ENCODE peak calls at places on chromosomes 16 and 17, in five cellular contexts. Q is endothelial cell, U is GM20000, H is mucosa of descending colon, J is activated B cell treated with CpG ODN at 0.5 μM for 24 hours. G is an unnamed sample.

GRCh38 chr17:68231536-68231935 is 16.3 kb upstream of the AMZ2 start:
- DNase-seq in Q (no peak), U (no peak), H (no peak), J (no peak), G (no peak)

GRCh38 chr16:2043296-2043979 is 4.2 kb downstream of the NTHL1 start:
- DNase-seq in Q (no peak), U (no peak), H (peak), J (no peak), G (no peak)

GRCh38 chr17:43442711-43443110 is 41.1 kb upstream of the DHX8 start:
- DNase-seq in Q (no peak), U (no peak), H (no peak), J (no peak), G (no peak)

GRCh38 chr16:67451704-67452435 is 20.9 kb downstream of the HSD11B2 start:
- DNase-seq in Q (no peak), U (no peak), H (no peak), J (no peak), G (no peak)

GRCh38 chr17:76293106-76293505 is 15.0 kb downstream of the QRICH2 start:
- DNase-seq in Q (no peak), U (no peak), H (no peak), J (no peak), G (no peak)

GRCh38 chr16:86219655-86220445 is 290.5 kb upstream of the FOXF1 start:
- DNase-seq in Q (no peak), U (no peak), H (no peak), J (no peak), G (no peak)

GRCh38 chr17:82483204-82483660 is 24.7 kb downstream of the NARF start:
- DNase-seq in Q (no peak), U (no peak), H (no peak), J (no peak), G (no peak)

GRCh38 chr17:57714660-57715059 is 30.4 kb downstream of the CCDC182 start:
- DNase-seq in Q (no peak), U (no peak), H (no peak), J (no peak), G (no peak)

GRCh38 chr16:73152731-73153130 is 104.8 kb upstream of the ZFHX3 start:
- DNase-seq in Q (peak), U (no peak), H (no peak), J (no peak), G (peak)

GRCh38 chr17:78680436-78680835 is 101.6 kb downstream of the CYTH1 start:
- DNase-seq in Q (no peak), U (no peak), H (no peak), J (no peak), G (no peak)

GRCh38 chr17:17741346-17742023 is 60.2 kb downstream of the RAI1 start:
- DNase-seq in Q (peak), U (no peak), H (no peak), J (no peak), G (no peak)

GRCh38 chr17:54968259-54968953 is at the start of the genes COX11 and STXBP4:
- DNase-seq in Q (peak), U (peak), H (peak), J (peak), G (peak)
- TF ChIP-seq CTCF in Q (no peak), U (peak), H (no peak), J (no peak), G (peak)

GRCh38 chr16:57405194-57405593 is 627 bp downstream of the CCL17 start:
- DNase-seq in Q (no peak), U (no peak), H (no peak), J (no peak), G (no peak)
- TF ChIP-seq CTCF in Q (no peak), U (no peak), H (no peak), J (no peak), G (no peak)

GRCh38 chr16:22198547-22199293 is 7.4 kb upstream of the EEF2K start:
- DNase-seq in Q (no peak), U (peak), H (no peak), J (no peak), G (no peak)
- TF ChIP-seq CTCF in Q (no peak), U (peak), H (no peak), J (no peak), G (no peak)

GRCh38 chr16:11494433-11494832 is 92.3 kb downstream of the LITAF start:
- DNase-seq in Q (no peak), U (no peak), H (no peak), J (no peak), G (no peak)
- TF ChIP-seq CTCF in Q (no peak), U (no peak), H (no peak), J (no peak), G (no peak)

GRCh38 chr16:20424129-20424866 is 15.0 kb downstream of the ACSM5 start:
- DNase-seq in Q (no peak), U (no peak), H (no peak), J (no peak), G (no peak)
- TF ChIP-seq CTCF in Q (no peak), U (no peak), H (no peak), J (no peak), G (no peak)

GRCh38 chr16:56643080-56643778 is 4.8 kb downstream of the MT1A start:
- DNase-seq in Q (no peak), U (no peak), H (peak), J (peak), G (no peak)
- TF ChIP-seq CTCF in Q (no peak), U (no peak), H (peak), J (no peak), G (peak)

GRCh38 chr17:45016237-45016636 is 35.2 kb downstream of the DCAKD start:
- DNase-seq in Q (no peak), U (no peak), H (no peak), J (no peak), G (no peak)

GRCh38 chr17:45018514-45019176 is 32.8 kb downstream of the DCAKD start:
- DNase-seq in Q (no peak), U (peak), H (no peak), J (no peak), G (no peak)

GRCh38 chr17:45013021-45013997 is 38.1 kb downstream of the DCAKD start:
- DNase-seq in Q (no peak), U (no peak), H (no peak), J (no peak), G (no peak)

GRCh38 chr17:45019177-45019711 is 32.2 kb downstream of the DCAKD start:
- DNase-seq in Q (no peak), U (peak), H (no peak), J (no peak), G (peak)

GRCh38 chr17:45016823-45017222 is 34.6 kb downstream of the DCAKD start:
- DNase-seq in Q (no peak), U (no peak), H (no peak), J (no peak), G (no peak)
- TF ChIP-seq CTCF in Q (no peak), U (peak), H (peak), J (no peak), G (peak)

GRCh38 chr17:29140631-29141483 is 39.3 kb downstream of the MYO18A start:
- DNase-seq in Q (peak), U (peak), H (peak), J (peak), G (no peak)

GRCh38 chr17:29145289-29146058 is 34.7 kb downstream of the MYO18A start:
- DNase-seq in Q (peak), U (peak), H (peak), J (peak), G (no peak)

GRCh38 chr17:29146369-29146972 is 33.7 kb downstream of the MYO18A start:
- DNase-seq in Q (no peak), U (no peak), H (no peak), J (no peak), G (no peak)

GRCh38 chr17:29141484-29141835 is 38.7 kb downstream of the MYO18A start:
- DNase-seq in Q (no peak), U (no peak), H (no peak), J (no peak), G (no peak)

GRCh38 chr17:29143894-29144293 is 36.3 kb downstream of the MYO18A start:
- DNase-seq in Q (peak), U (no peak), H (no peak), J (no peak), G (no peak)
- TF ChIP-seq CTCF in Q (peak), U (no peak), H (no peak), J (no peak), G (peak)

GRCh38 chr16:31897283-31897682 is 23.7 kb downstream of the ZNF267 start:
- DNase-seq in Q (no peak), U (no peak), H (no peak), J (no peak), G (no peak)
- TF ChIP-seq CTCF in Q (no peak), U (no peak), H (no peak), J (no peak), G (no peak)

GRCh38 chr16:50634947-50635346 is 46.2 kb downstream of the SNX20 start:
- DNase-seq in Q (no peak), U (no peak), H (no peak), J (no peak), G (no peak)
- TF ChIP-seq CTCF in Q (no peak), U (no peak), H (no peak), J (no peak), G (no peak)